ENCODE peak calls at places on chromosomes 6 and 20, in five cellular contexts. B is SIG-M5; Q is renal cortical epithelial cell; F is stimulated activated CD8-positive, alpha-beta memory T cell treated with anti-CD3 and anti-CD28 coated beads, Interleukin-15, amount 100 ng/mL, for 1 hour; U is KBM-7. Y is an unnamed sample.
A peak's percentile ranks its signal among the peaks of the same experiment; 100 is the strongest.

GRCh38 chr6:43308101-43308989 is at the start of gene CRIP3:
- DNase-seq in B (no peak), Q (peak; percentile 16), F (no peak), U (no peak), Y (peak; percentile 26)

GRCh38 chr6:5151955-5152401 is 66.8 kb downstream of the PPP1R3G start:
- DNase-seq in B (no peak), Q (no peak), F (no peak), U (no peak), Y (no peak)

GRCh38 chr6:128519132-128519930 is 1.1 kb downstream of the PTPRK start:
- DNase-seq in B (no peak), Q (peak; percentile 45), F (peak; percentile 1), U (peak; percentile 53), Y (peak; percentile 61)

GRCh38 chr6:26205625-26206574 is 118.7 kb downstream of the HFE start:
- DNase-seq in B (peak; percentile 97), Q (peak; percentile 84), F (no peak), U (peak; percentile 96), Y (no peak)

GRCh38 chr6:121652726-121653623 is 217.5 kb downstream of the GJA1 start:
- DNase-seq in B (peak; percentile 3), Q (peak; percentile 72), F (no peak), U (peak; percentile 16), Y (no peak)

GRCh38 chr6:132511836-132512230 is 1.1 kb downstream of the STX7 start:
- DNase-seq in B (no peak), Q (peak; percentile 63), F (no peak), U (no peak), Y (no peak)

GRCh38 chr6:79610301-79611009 is 20.7 kb upstream of the SH3BGRL2 start:
- DNase-seq in B (no peak), Q (no peak), F (no peak), U (no peak), Y (peak; percentile 45)

GRCh38 chr6:149965191-149966020 is 1.7 kb downstream of the ULBP1 start:
- DNase-seq in B (no peak), Q (no peak), F (no peak), U (peak; percentile 48), Y (no peak)

GRCh38 chr20:3590164-3590563 is 73.0 kb downstream of the GFRA4 start:
- DNase-seq in B (no peak), Q (no peak), F (no peak), U (no peak), Y (no peak)

GRCh38 chr6:149457316-149457884 is 27.4 kb downstream of the ZC3H12D start:
- DNase-seq in B (no peak), Q (no peak), F (no peak), U (no peak), Y (no peak)

GRCh38 chr6:155253337-155253736 is 10.5 kb upstream of the CLDN20 start:
- DNase-seq in B (no peak), Q (peak; percentile 15), F (no peak), U (no peak), Y (no peak)

Y was measured in breast epithelium.